ENCODE peak calls at places on chromosomes 16 and 17, in ten cellular contexts. F is naive thymus-derived CD4-positive, alpha-beta T cell; Y is dermis blood vessel endothelial cell; L is dorsolateral prefrontal cortex; V is AG04449; A is GM23248; K is effector CD8-positive, alpha-beta T cell; U is KG1; D is mesothelial cell of epicardium; Z is activated T-helper 1 cell treated with Interleukin-2 at 50 U/mL for 16 hours. I is an unnamed sample.

GRCh38 chr17:45345554-45346254 is 28.9 kb upstream of the MAP3K14 start:
- DNase-seq in F (no peak), Y (no peak), L (no peak), V (peak), A (peak), K (no peak), U (peak), D (no peak), Z (no peak), I (no peak)

GRCh38 chr16:84885024-84885910 is 65.5 kb downstream of the CRISPLD2 start:
- DNase-seq in F (no peak), Y (peak), L (peak), V (no peak), A (no peak), K (no peak), U (no peak), D (no peak), Z (no peak), I (peak)

GRCh38 chr17:79183221-79184158 is 108.9 kb downstream of the ENGASE start:
- DNase-seq in F (no peak), Y (peak), L (no peak), V (no peak), A (peak), K (no peak), U (peak), D (no peak), Z (no peak), I (peak)

GRCh38 chr16:74740795-74741304 is 33.8 kb downstream of the FA2H start:
- DNase-seq in F (no peak), Y (no peak), L (peak), V (no peak), A (peak), K (no peak), U (no peak), D (no peak), Z (no peak), I (no peak)

GRCh38 chr16:31696968-31697743 is 169.5 kb downstream of the AHSP start:
- DNase-seq in F (no peak), Y (peak), L (no peak), V (no peak), A (peak), K (no peak), U (no peak), D (no peak), Z (no peak), I (peak)

GRCh38 chr17:39753514-39754160 is 15.9 kb downstream of the GRB7 start:
- DNase-seq in F (no peak), Y (no peak), L (no peak), V (no peak), A (peak), K (peak), U (peak), D (no peak), Z (peak), I (no peak)

GRCh38 chr17:7706631-7707354 is 1.8 kb downstream of the EFNB3 start:
- DNase-seq in F (no peak), Y (no peak), L (no peak), V (no peak), A (no peak), K (no peak), U (no peak), D (no peak), Z (no peak), I (no peak)

GRCh38 chr16:79170565-79171242 is 429.8 kb downstream of the MAF start:
- DNase-seq in F (no peak), Y (no peak), L (no peak), V (no peak), A (peak), K (no peak), U (no peak), D (no peak), Z (no peak), I (no peak)

GRCh38 chr17:83199500-83200201 is 120.2 kb downstream of the METRNL start:
- DNase-seq in F (no peak), Y (peak), L (no peak), V (no peak), A (peak), K (no peak), U (peak), D (no peak), Z (no peak), I (no peak)

GRCh38 chr16:67244387-67245188 is 2.7 kb downstream of the FHOD1 start:
- DNase-seq in F (peak), Y (peak), L (no peak), V (peak), A (peak), K (peak), U (peak), D (no peak), Z (peak), I (no peak)

GRCh38 chr17:68198931-68199836 is 48.7 kb upstream of the AMZ2 start:
- DNase-seq in F (peak), Y (no peak), L (no peak), V (no peak), A (peak), K (no peak), U (peak), D (no peak), Z (no peak), I (peak)

GRCh38 chr16:6682142-6682811 is 650.4 kb upstream of the RBFOX1 start:
- DNase-seq in F (no peak), Y (peak), L (peak), V (no peak), A (peak), K (no peak), U (peak), D (no peak), Z (no peak), I (no peak)

GRCh38 chr16:85123891-85124635 is 11.8 kb upstream of the CIBAR2 start:
- DNase-seq in F (no peak), Y (peak), L (no peak), V (no peak), A (peak), K (no peak), U (no peak), D (no peak), Z (no peak), I (no peak)

GRCh38 chr16:23673971-23674614 is 4.6 kb upstream of the PLK1 start:
- DNase-seq in F (no peak), Y (no peak), L (no peak), V (no peak), A (no peak), K (no peak), U (no peak), D (no peak), Z (no peak), I (no peak)

GRCh38 chr17:16925461-16926060 is 46.4 kb downstream of the TNFRSF13B start:
- DNase-seq in F (no peak), Y (no peak), L (peak), V (no peak), A (no peak), K (no peak), U (no peak), D (no peak), Z (no peak), I (no peak)

I was measured in cardiac muscle cell.